ENCODE peak calls at places on chromosomes 16 and 17, in six cellular contexts. A is midbrain; L is ovary; V is stimulated activated CD4-positive, alpha-beta T cell treated with anti-CD3 and anti-CD28 coated beads, Interleukin-1b, Interleukin-23, amount 100 ng/mL, for 24 hours; H is foreskin fibroblast; C is NCI-H1092. Z is an unnamed sample.

GRCh38 chr16:52466998-52467397 is 79.9 kb downstream of the TOX3 start:
- DNase-seq in A (peak), L (no peak), V (no peak), H (no peak), C (no peak), Z (no peak)

GRCh38 chr16:49664221-49665215 is 191.4 kb downstream of the ZNF423 start:
- DNase-seq in A (no peak), L (peak), V (no peak), H (peak), C (no peak), Z (peak)

GRCh38 chr16:57013268-57013667 is 23.9 kb downstream of the NLRC5 start:
- DNase-seq in A (no peak), L (no peak), V (no peak), H (peak), C (no peak), Z (peak)

GRCh38 chr16:57260294-57260929 is 15.4 kb downstream of the ARL2BP start:
- DNase-seq in A (peak), L (no peak), V (no peak), H (peak), C (no peak), Z (peak)

GRCh38 chr16:57132470-57132869 is 40.1 kb downstream of the CPNE2 start:
- DNase-seq in A (no peak), L (no peak), V (no peak), H (no peak), C (no peak), Z (no peak)

GRCh38 chr16:53821487-53821886 is 117.5 kb downstream of the FTO start:
- DNase-seq in A (no peak), L (no peak), V (no peak), H (peak), C (no peak), Z (peak)

GRCh38 chr16:56352351-56353053 is 72.8 kb downstream of the AMFR start:
- DNase-seq in A (no peak), L (no peak), V (no peak), H (no peak), C (no peak), Z (no peak)

GRCh38 chr17:52648995-52649394 is 490.5 kb upstream of the CA10 start:
- DNase-seq in A (no peak), L (no peak), V (no peak), H (no peak), C (no peak), Z (no peak)

GRCh38 chr17:74812109-74812864 is 36.1 kb upstream of the NAT9 start:
- DNase-seq in A (no peak), L (peak), V (no peak), H (no peak), C (no peak), Z (no peak)

Z was measured in AG08395.